ENCODE peak calls at places on chromosomes 3 and 15, in four cellular contexts. Q, V, M and B are unnamed samples.

GRCh38 chr3:8853081-8853480 is 83.7 kb upstream of the OXTR start:
- DNase-seq in Q (no peak), V (no peak), M (peak; percentile 66), B (no peak)

GRCh38 chr15:35168464-35168863 is 83.4 kb upstream of the NANOGP8 start:
- DNase-seq in Q (no peak), V (no peak), M (no peak), B (no peak)

GRCh38 chr3:141646760-141647561 is 91.1 kb upstream of the RNF7 start:
- DNase-seq in Q (no peak), V (no peak), M (no peak), B (no peak)

GRCh38 chr3:158631986-158632385 is 12.3 kb upstream of the GFM1 start:
- DNase-seq in Q (no peak), V (no peak), M (no peak), B (no peak)

GRCh38 chr3:101381809-101382208 is 61.4 kb upstream of the IMPG2 start:
- DNase-seq in Q (no peak), V (no peak), M (no peak), B (no peak)

GRCh38 chr3:28799084-28799483 is 450.5 kb upstream of the AZI2 start:
- DNase-seq in Q (no peak), V (no peak), M (no peak), B (no peak)

GRCh38 chr15:32970847-32971246 is 223.7 kb downstream of the FMN1 start:
- DNase-seq in Q (no peak), V (peak; percentile 33), M (no peak), B (no peak)

GRCh38 chr3:120726784-120727183 is 15.5 kb downstream of the RABL3 start:
- DNase-seq in Q (no peak), V (no peak), M (no peak), B (no peak)

GRCh38 chr3:185983495-185984141 is 45.8 kb upstream of the TRA2B start:
- DNase-seq in Q (peak; percentile 73), V (peak; percentile 36), M (peak; percentile 60), B (peak; percentile 85)

GRCh38 chr3:187211532-187212274 is 14.4 kb downstream of the RTP1 start:
- DNase-seq in Q (no peak), V (no peak), M (no peak), B (no peak)

GRCh38 chr3:83928903-83929302 is 1029.9 kb upstream of the CADM2 start:
- DNase-seq in Q (no peak), V (no peak), M (no peak), B (no peak)
- H3K4me3 ChIP-seq in Q (no peak overlapping the region), V (no peak overlapping the region), M (no peak overlapping the region), B (no peak overlapping the region)

GRCh38 chr3:52733256-52733891 is 27.5 kb downstream of the SPCS1 start:
- DNase-seq in Q (no peak), V (no peak), M (no peak), B (no peak)

GRCh38 chr3:52730681-52731080 is 24.8 kb downstream of the SPCS1 start:
- DNase-seq in Q (no peak), V (no peak), M (no peak), B (no peak)

DNA sequence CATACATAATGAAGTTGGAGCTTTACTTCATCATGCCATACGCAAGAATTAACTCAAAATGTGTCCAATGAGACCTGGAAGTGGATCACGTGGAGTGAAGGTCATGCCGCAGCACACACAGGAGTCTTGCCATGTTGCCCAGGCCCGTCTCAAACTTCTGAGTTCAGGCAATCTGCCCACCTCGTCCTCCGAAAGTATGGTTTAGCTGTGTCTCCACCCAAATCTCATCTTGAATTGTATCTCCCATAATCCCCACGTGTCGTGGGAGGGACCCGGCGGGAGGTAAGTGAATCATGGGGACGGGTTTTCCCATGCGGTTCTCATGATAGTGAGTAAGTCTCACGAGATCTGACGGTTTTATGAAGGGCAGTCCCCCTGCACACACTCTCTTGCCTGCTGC is 25.7 kb downstream of the SPCS1 start:
- DNase-seq in Q (no peak), V (no peak), M (no peak), B (no peak)
- H3K27ac ChIP-seq in Q (no peak overlapping the region), V (no peak overlapping the region), M (no peak overlapping the region), B (no peak overlapping the region)

DNA sequence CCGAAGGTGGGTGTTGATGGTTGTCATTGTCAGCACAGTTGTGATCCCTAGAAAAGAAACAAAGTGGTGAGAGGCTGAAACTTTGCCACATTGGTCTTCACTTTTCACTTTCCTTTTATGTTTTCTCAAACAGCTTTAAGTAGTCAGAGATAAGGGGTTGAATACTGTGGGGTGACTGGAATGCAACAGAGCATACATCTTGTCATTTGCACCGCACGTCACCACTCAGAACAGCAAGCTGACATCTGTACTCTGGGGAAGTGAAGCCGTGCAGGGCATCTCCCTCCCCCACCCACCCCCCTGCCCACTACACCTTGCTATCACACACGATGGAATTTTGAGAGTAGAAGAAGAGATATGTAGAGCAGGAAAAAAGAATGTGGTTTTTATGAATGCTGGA is 211.7 kb downstream of the GABRB3 start:
- DNase-seq in Q (no peak), V (peak; percentile 17), M (no peak), B (no peak)
- H3K36me3 ChIP-seq in Q (no peaks in the 10 kb centered on the region), V (no peaks in the 10 kb centered on the region), M (no peaks in the 10 kb centered on the region), B (no peaks in the 10 kb centered on the region)

DNA sequence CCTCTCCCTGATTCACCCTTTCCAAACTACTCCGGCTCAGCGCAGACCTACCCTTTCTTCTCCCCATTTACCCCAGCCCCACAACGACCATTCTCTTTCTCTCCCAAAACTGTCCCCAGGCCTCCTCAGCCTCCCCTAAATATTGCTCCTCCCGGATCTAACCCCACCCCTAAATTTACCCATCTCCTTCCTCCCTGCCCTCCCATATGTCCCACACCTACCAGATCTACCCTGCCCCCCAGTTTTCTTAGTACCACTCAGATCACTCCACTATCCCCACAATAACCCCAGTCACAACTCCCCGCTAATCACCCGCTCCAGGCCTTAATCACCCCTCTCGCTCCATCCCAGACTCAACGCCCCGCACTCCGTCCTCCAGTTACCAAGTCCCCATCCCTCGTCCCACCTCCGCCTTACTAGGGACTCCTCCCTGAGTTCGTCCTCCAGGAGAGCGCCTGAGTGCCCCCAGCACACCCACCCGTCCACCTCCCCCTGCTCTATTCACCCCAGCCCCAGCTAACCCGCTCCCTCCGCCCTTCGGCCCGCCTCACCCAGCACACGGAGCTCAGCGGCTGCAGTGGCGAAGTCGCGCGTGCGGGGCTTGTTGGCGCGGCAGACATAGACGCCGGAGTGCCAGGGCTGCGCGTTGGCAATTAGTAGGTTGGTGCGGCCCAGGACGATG is 18.6 kb upstream of the IGDCC3 start:
- DNase-seq in Q (no peak), V (no peak), M (peak; percentile 22), B (no peak)
- H3K4me3 ChIP-seq in Q (no peak overlapping the region), V (peak overlapping the region; percentile 49), M (no peak overlapping the region), B (no peak overlapping the region)

GRCh38 chr3:124761250-124761796 is 31.1 kb downstream of the UMPS start:
- DNase-seq in Q (peak; percentile 90), V (peak; percentile 89), M (peak; percentile 92), B (peak; percentile 92)

GRCh38 chr3:124761935-124762334 is 31.7 kb downstream of the UMPS start:
- DNase-seq in Q (no peak), V (no peak), M (no peak), B (no peak)

GRCh38 chr3:124760601-124761000 is 30.3 kb downstream of the UMPS start:
- DNase-seq in Q (no peak), V (no peak), M (no peak), B (no peak)

GRCh38 chr3:124759666-124760401 is 29.6 kb downstream of the UMPS start:
- DNase-seq in Q (no peak), V (no peak), M (no peak), B (no peak)

DNA sequence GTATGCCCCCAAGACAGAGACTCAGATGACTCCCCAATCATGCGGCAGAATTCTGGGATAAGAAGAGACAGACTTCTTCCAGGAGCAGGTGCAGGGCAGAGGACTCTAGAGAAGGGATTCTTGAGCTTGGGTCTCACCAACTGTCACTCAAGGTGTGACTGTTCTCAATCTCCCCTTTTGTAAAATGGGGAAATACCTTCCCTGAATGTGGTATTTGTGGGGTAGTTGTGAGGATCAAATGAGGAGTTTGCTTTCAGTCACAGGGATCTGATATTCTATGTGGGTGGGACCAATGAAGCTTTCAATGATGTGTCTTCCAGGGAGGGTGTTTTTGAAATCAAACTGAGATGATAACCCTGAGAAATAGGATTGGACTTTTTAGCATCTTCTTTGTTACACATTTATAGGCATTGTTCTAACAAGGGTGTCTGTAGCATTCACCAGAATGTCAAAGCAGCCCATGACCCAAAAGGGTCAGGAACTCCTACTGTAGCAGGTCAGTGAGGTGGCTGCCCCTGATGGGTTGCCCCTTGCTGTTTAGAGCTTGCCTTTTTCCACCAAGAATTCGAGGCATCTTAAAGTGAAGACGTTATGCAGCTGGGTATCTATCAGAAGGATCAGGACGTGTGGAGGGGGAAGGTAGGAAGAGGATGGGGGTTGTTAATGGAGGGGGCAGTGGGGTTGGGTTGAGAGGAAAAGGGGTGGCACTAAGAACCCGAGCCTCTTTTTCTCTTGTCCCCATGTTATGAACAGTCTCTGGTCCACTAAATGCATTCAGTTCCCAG is 28.8 kb downstream of the UMPS start:
- DNase-seq in Q (no peak), V (no peak), M (no peak), B (no peak)
- H3K27ac ChIP-seq in Q (no peak overlapping the region), V (no peak overlapping the region), M (no peak overlapping the region), B (no peak overlapping the region)

GRCh38 chr3:197611255-197611654 is 55.5 kb upstream of the BDH1 start:
- DNase-seq in Q (no peak), V (no peak), M (no peak), B (no peak)
- H3K36me3 ChIP-seq in Q (no peaks in the 10 kb centered on the region), V (peaks cover 97% of the 10 kb centered on the region), M (peaks cover 18% of the 10 kb centered on the region), B (peaks cover 54% of the 10 kb centered on the region)

GRCh38 chr3:48594431-48595049 is 589 bp downstream of the COL7A1 start:
- DNase-seq in Q (no peak), V (no peak), M (no peak), B (no peak)
- H3K4me3 ChIP-seq in Q (peak overlapping the region; percentile 18), V (peak overlapping the region; percentile 55), M (peak overlapping the region; percentile 61), B (peak overlapping the region; percentile 55)

GRCh38 chr3:71423151-71423906 is 160.2 kb downstream of the FOXP1 start:
- DNase-seq in Q (no peak), V (peak; percentile 39), M (no peak), B (no peak)
- H3K27ac ChIP-seq in Q (peak overlapping the region; percentile 47), V (peak overlapping the region; percentile 17), M (no peak overlapping the region), B (no peak overlapping the region)

DNA sequence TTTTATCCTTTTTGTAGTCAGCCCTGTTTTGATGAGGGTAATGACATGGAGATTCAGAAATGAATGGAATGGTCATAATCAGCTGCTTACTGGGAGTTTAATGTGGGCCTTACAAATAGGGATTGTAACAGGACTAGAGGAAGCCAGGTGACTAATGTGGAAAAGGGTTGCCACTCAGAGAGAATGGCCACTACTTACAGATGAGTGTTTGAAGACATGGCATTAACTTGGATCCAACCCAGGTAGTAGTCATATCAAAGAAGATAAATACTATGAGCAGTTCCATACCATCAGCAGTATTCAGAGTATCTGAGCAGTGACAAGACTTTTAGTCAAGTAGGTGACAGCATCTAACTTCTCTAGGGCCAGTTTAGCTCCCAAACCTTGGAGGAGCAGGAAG is 148.5 kb downstream of the MBNL1 start:
- DNase-seq in Q (no peak), V (no peak), M (no peak), B (no peak)
- H3K36me3 ChIP-seq in Q (peaks cover 5% of the 10 kb centered on the region), V (peaks cover 58% of the 10 kb centered on the region), M (peaks cover 4% of the 10 kb centered on the region), B (peaks cover 46% of the 10 kb centered on the region)